ENCODE peak calls at places on chromosomes 5 and 9, in four cellular contexts. L is PC-9, N is tibial artery, H is dorsolateral prefrontal cortex. I is an unnamed sample.
A peak's percentile ranks its signal among the peaks of the same experiment; 100 is the strongest.

GRCh38 chr5:154267516-154267915 is 77.0 kb downstream of the GALNT10 start:
- DNase-seq in L (no peak), N (no peak), H (no peak), I (no peak)

GRCh38 chr9:28808042-28808441 is 1234.8 kb upstream of the C9orf72 start:
- DNase-seq in L (no peak), N (no peak), H (no peak), I (no peak)

GRCh38 chr5:149267241-149267973 is 4.3 kb upstream of the AFAP1L1 start:
- DNase-seq in L (no peak), N (no peak), H (peak; percentile 92), I (no peak)

GRCh38 chr9:111148390-111148993 is 110.2 kb upstream of the LPAR1 start:
- DNase-seq in L (no peak), N (no peak), H (no peak), I (no peak)

GRCh38 chr5:172380992-172381643 is 73.2 kb downstream of the SH3PXD2B start:
- DNase-seq in L (no peak), N (peak; percentile 81), H (peak; percentile 93), I (no peak)

GRCh38 chr5:178590141-178590923 is at the start of gene COL23A1:
- DNase-seq in L (no peak), N (peak; percentile 39), H (no peak), I (peak; percentile 12)

GRCh38 chr5:38105231-38105570 is 153.2 kb upstream of the EGFLAM start:
- DNase-seq in L (no peak), N (no peak), H (no peak), I (no peak)

GRCh38 chr5:96957125-96958041 is 21.5 kb downstream of the LNPEP start:
- DNase-seq in L (no peak), N (no peak), H (no peak), I (no peak)

GRCh38 chr5:153824909-153825308 is 213.8 kb downstream of the FAM114A2 start:
- DNase-seq in L (no peak), N (no peak), H (no peak), I (no peak)

GRCh38 chr5:174624754-174625506 is 99.5 kb upstream of the MSX2 start:
- DNase-seq in L (no peak), N (no peak), H (no peak), I (no peak)

GRCh38 chr5:127306647-127307046 is 16.1 kb downstream of the MEGF10 start:
- DNase-seq in L (no peak), N (no peak), H (no peak), I (no peak)

GRCh38 chr9:87888501-87888900 is 5.8 kb downstream of the SPATA31E1 start:
- DNase-seq in L (no peak), N (no peak), H (no peak), I (no peak)

GRCh38 chr5:152097128-152097527 is 172.5 kb upstream of the GLRA1 start:
- DNase-seq in L (no peak), N (no peak), H (no peak), I (no peak)

GRCh38 chr5:141960018-141960417 is 2.0 kb upstream of the PCDH12 start:
- DNase-seq in L (no peak), N (no peak), H (no peak), I (no peak)

GRCh38 chr5:125109293-125109692 is 362.9 kb upstream of the ZNF608 start:
- DNase-seq in L (no peak), N (no peak), H (no peak), I (no peak)

GRCh38 chr9:95807326-95807947 is 68.1 kb upstream of the ERCC6L2 start:
- DNase-seq in L (no peak), N (peak; percentile 34), H (no peak), I (no peak)

GRCh38 chr5:141825836-141826560 is 52.2 kb downstream of the PCDH1 start:
- DNase-seq in L (no peak), N (no peak), H (no peak), I (no peak)

GRCh38 chr5:69444127-69444754 is 29.3 kb downstream of the MARVELD2 start:
- DNase-seq in L (no peak), N (no peak), H (no peak), I (no peak)

GRCh38 chr9:131657890-131658752 is 81.8 kb downstream of the RAPGEF1 start:
- DNase-seq in L (peak; percentile 50), N (peak; percentile 17), H (no peak), I (no peak)

GRCh38 chr9:36110434-36110833 is 26.1 kb upstream of the GLIPR2 start:
- DNase-seq in L (no peak), N (no peak), H (no peak), I (no peak)
- TF ChIP-seq CTCF in L (no peak), N (no peak), H (no peak), I (no peak)

GRCh38 chr9:133979124-133979920 is 12.8 kb downstream of the VAV2 start:
- DNase-seq in L (no peak), N (peak; percentile 41), H (no peak), I (no peak)
- H3K27ac ChIP-seq in L (no peak overlapping the region), N (no peak overlapping the region), H (no peak overlapping the region), I (no peak overlapping the region)

GRCh38 chr5:170467000-170467707 is 36.7 kb upstream of the KCNIP1 start:
- DNase-seq in L (no peak), N (no peak), H (no peak), I (no peak)
- H3K27me3 ChIP-seq in L (no peaks in the 10 kb centered on the region), N (no peaks in the 10 kb centered on the region), H (no peaks in the 10 kb centered on the region), I (peaks cover 8% of the 10 kb centered on the region)

GRCh38 chr5:75279324-75279723 is 42.6 kb upstream of the ANKRD31 start:
- DNase-seq in L (no peak), N (no peak), H (no peak), I (no peak)
- TF ChIP-seq CTCF in L (no peak), N (no peak), H (no peak), I (no peak)

DNA sequence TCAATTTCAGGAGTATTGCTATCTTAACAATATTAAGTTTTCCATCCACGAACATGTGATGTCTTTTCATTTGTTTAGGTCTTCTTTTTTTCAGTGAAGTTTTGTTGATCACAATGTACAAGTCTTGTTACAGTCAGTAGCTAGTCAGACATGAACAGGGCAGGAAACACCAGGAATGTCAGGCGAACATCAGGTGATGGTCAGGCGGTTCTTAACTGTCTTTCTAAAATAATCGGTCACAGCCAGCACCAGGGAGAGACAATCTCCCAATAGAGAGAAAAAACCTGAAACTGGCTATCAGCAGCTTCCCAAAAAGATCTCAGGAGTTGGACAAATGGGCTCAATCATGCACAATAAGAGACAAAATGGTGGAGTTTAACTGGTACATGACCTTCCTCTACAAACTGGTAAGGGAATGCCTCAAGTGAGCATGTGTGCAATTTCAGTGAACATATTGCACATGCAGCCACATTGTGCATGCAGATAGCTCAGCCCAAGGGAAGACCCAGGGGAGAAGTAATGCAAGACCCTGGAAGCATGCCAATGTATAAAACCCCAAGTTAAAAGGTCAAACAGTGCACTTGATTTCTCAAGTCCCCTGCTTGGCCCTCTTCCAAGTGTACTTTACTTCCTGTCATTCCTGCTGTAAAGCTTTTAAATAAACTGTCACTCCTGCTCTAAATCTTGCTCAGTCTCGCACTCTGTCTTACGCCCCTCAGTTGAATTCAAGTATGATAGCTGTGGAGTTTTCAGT is 176.1 kb upstream of the RASEF start:
- DNase-seq in L (peak; percentile 13), N (peak; percentile 23), H (no peak), I (no peak)
- H3K27ac ChIP-seq in L (no peak overlapping the region), N (no peak overlapping the region), H (no peak overlapping the region), I (no peak overlapping the region)

DNA sequence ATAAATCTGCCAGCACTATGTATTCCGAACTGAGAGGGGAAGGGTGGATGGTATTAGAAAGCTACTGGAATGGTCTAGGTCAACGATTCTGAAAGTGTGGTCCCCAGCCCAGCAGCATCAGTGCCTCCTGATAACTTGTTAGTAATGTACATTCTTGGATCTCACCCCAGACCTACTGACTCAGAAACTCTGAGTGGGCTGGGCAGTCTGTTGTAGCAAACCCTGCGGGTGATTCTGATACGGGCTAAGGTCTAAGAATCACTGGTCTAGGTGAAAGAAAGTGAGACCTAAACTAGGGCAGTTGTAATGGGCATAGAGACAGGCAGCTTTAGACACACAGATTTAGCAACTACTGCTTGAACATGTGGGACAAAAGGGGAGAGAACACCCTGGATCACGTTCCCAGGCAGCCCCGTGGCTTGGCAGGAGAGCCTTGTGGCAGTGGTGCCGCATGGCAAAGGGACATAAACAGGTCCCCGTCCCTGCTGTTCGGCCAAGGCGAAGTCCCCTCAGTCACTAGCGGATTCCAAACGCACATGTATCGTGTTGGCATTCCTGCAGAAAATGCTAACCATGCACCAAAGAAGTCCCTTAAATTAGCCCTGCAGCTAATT is 216.3 kb downstream of the TTLL11 start:
- DNase-seq in L (no peak), N (no peak), H (no peak), I (no peak)
- H3K27me3 ChIP-seq in L (no peaks in the 10 kb centered on the region), N (no peaks in the 10 kb centered on the region), H (no peaks in the 10 kb centered on the region), I (no peaks in the 10 kb centered on the region)

GRCh38 chr5:14581333-14581890 is at the start of gene OTULINL:
- DNase-seq in L (peak; percentile 93), N (peak; percentile 80), H (peak; percentile 61), I (peak; percentile 84)
- TF ChIP-seq CTCF in L (no peak), N (no peak), H (no peak), I (no peak)

GRCh38 chr5:132528866-132529634 is 14.3 kb downstream of the IL5 start:
- DNase-seq in L (no peak), N (no peak), H (peak; percentile 39), I (no peak)

GRCh38 chr5:132526974-132527564 is 16.3 kb downstream of the IL5 start:
- DNase-seq in L (no peak), N (no peak), H (no peak), I (no peak)

GRCh38 chr5:132526290-132526973 is 16.9 kb downstream of the IL5 start:
- DNase-seq in L (peak; percentile 63), N (no peak), H (no peak), I (peak; percentile 4)

GRCh38 chr5:132530946-132531345 is 12.4 kb downstream of the IL5 start:
- DNase-seq in L (no peak), N (no peak), H (no peak), I (no peak)

DNA sequence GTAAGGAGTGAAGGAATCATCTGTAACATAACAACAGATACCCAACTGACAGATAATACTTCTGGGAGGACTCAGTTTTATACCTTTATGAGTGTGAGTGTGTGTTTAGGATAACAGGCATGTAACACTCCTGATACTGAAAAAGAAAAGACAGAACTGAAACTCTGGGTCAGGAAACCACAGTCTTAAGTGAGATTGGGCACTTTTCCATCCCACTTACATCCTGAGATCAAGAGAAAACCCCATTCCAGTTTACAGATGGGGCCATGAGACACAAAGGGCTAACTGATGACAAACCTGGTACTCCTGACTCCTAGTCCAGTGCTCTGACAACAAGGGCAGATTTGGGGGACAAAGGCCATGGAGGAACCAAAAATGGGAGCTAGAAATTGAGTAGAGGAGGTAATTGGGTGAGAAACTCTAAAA is 18.0 kb downstream of the IL5 start:
- DNase-seq in L (no peak), N (no peak), H (no peak), I (no peak)
- H3K27ac ChIP-seq in L (no peak overlapping the region), N (no peak overlapping the region), H (no peak overlapping the region), I (no peak overlapping the region)

DNA sequence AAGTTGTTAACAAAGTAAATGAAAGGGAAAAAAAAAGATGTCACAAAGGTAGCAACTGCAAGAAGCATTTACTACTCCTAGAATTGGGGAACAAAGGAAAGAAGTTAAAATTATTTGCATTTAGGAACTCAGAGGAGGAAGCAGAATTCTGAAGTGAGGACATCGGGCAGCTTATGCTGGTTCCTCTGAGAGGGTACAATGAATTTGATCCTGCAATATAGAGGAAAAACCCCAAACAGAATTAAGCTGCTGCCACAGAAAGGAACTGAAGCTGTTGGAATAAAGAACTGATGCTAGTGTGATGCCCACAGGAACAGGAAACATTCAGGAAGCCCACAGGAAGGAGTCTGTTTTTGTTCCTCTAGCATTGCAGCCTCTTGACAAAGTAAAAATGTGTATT is 22.3 kb upstream of the TBCA start:
- DNase-seq in L (no peak), N (no peak), H (no peak), I (no peak)
- H3K27me3 ChIP-seq in L (peaks cover 8% of the 10 kb centered on the region), N (no peaks in the 10 kb centered on the region), H (no peaks in the 10 kb centered on the region), I (peaks cover 19% of the 10 kb centered on the region)